ENCODE peak calls at places on chromosomes 11 and 22, in seven cellular contexts. Z is right lobe of liver, J is GM10248, T is fibroblast of mammary gland, Y is progenitor cell of endocrine pancreas, B is GM12865, V is GM23338. W is an unnamed sample.
A peak's percentile ranks its signal among the peaks of the same experiment; 100 is the strongest.

GRCh38 chr11:69531071-69531716 is 49.7 kb downstream of the LINC01488 start:
- DNase-seq in Z (no peak), J (no peak), T (no peak), Y (no peak), B (no peak), V (no peak), W (no peak)

GRCh38 chr22:40177738-40178416 is at the start of gene TNRC6B:
- DNase-seq in Z (no peak), J (peak; percentile 81), T (peak; percentile 98), Y (peak; percentile 43), B (peak; percentile 97), V (peak; percentile 98), W (peak; percentile 31)

GRCh38 chr11:74756571-74756970 is 7.9 kb downstream of the RNF169 start:
- DNase-seq in Z (no peak), J (no peak), T (no peak), Y (no peak), B (no peak), V (no peak), W (no peak)

GRCh38 chr22:25673721-25674120 is 68.3 kb upstream of the MYO18B start:
- DNase-seq in Z (no peak), J (no peak), T (no peak), Y (no peak), B (no peak), V (no peak), W (no peak)

GRCh38 chr22:20868225-20868944 is 9.6 kb downstream of the SNAP29 start:
- DNase-seq in Z (no peak), J (no peak), T (no peak), Y (no peak), B (no peak), V (no peak), W (peak; percentile 46)

GRCh38 chr11:46508360-46508759 is 85.5 kb downstream of the AMBRA1 start:
- DNase-seq in Z (no peak), J (no peak), T (no peak), Y (no peak), B (no peak), V (no peak), W (no peak)

GRCh38 chr11:44029507-44029845 is 18.3 kb upstream of the ACCSL start:
- DNase-seq in Z (no peak), J (no peak), T (no peak), Y (no peak), B (no peak), V (no peak), W (no peak)

GRCh38 chr22:30486661-30487115 is 14.9 kb upstream of the SEC14L3 start:
- DNase-seq in Z (peak; percentile 37), J (no peak), T (no peak), Y (no peak), B (no peak), V (no peak), W (no peak)

GRCh38 chr11:102241026-102241425 is 76.3 kb upstream of the BIRC3 start:
- DNase-seq in Z (no peak), J (no peak), T (peak; percentile 64), Y (no peak), B (peak; percentile 16), V (no peak), W (no peak)

GRCh38 chr11:23406131-23406819 is 546.0 kb upstream of the CCDC179 start:
- DNase-seq in Z (peak; percentile 47), J (no peak), T (no peak), Y (no peak), B (no peak), V (peak; percentile 38), W (no peak)

GRCh38 chr11:113261709-113262475 is 52.5 kb upstream of the TTC12 start:
- DNase-seq in Z (no peak), J (no peak), T (no peak), Y (no peak), B (no peak), V (no peak), W (no peak)

GRCh38 chr11:22555901-22556300 is 69.7 kb downstream of the FANCF start:
- DNase-seq in Z (no peak), J (no peak), T (no peak), Y (no peak), B (no peak), V (no peak), W (no peak)

GRCh38 chr11:77088236-77089003 is 14.2 kb upstream of the OMP start:
- DNase-seq in Z (peak; percentile 35), J (no peak), T (no peak), Y (no peak), B (no peak), V (no peak), W (peak; percentile 7)

GRCh38 chr22:50530857-50531545 is 1.2 kb upstream of the TYMP start:
- DNase-seq in Z (peak; percentile 97), J (peak; percentile 77), T (peak; percentile 86), Y (no peak), B (peak; percentile 96), V (peak; percentile 91), W (peak; percentile 74)

GRCh38 chr11:67322049-67322448 is 18.7 kb downstream of the SSH3 start:
- DNase-seq in Z (no peak), J (no peak), T (no peak), Y (no peak), B (no peak), V (no peak), W (no peak)

GRCh38 chr22:32920032-32920628 is 118.6 kb downstream of the TIMP3 start:
- DNase-seq in Z (no peak), J (no peak), T (peak; percentile 67), Y (no peak), B (no peak), V (no peak), W (no peak)

GRCh38 chr22:37533995-37534394 is 14.8 kb upstream of the CARD10 start:
- DNase-seq in Z (no peak), J (no peak), T (peak; percentile 87), Y (no peak), B (peak; percentile 48), V (no peak), W (no peak)

GRCh38 chr11:13897606-13898276 is 64.8 kb upstream of the SPON1 start:
- DNase-seq in Z (no peak), J (no peak), T (no peak), Y (no peak), B (no peak), V (no peak), W (no peak)

GRCh38 chr11:13896990-13897353 is 65.6 kb upstream of the SPON1 start:
- DNase-seq in Z (no peak), J (no peak), T (no peak), Y (no peak), B (no peak), V (no peak), W (no peak)

GRCh38 chr11:13891911-13892310 is 70.6 kb upstream of the SPON1 start:
- DNase-seq in Z (no peak), J (no peak), T (no peak), Y (no peak), B (no peak), V (no peak), W (no peak)

DNA sequence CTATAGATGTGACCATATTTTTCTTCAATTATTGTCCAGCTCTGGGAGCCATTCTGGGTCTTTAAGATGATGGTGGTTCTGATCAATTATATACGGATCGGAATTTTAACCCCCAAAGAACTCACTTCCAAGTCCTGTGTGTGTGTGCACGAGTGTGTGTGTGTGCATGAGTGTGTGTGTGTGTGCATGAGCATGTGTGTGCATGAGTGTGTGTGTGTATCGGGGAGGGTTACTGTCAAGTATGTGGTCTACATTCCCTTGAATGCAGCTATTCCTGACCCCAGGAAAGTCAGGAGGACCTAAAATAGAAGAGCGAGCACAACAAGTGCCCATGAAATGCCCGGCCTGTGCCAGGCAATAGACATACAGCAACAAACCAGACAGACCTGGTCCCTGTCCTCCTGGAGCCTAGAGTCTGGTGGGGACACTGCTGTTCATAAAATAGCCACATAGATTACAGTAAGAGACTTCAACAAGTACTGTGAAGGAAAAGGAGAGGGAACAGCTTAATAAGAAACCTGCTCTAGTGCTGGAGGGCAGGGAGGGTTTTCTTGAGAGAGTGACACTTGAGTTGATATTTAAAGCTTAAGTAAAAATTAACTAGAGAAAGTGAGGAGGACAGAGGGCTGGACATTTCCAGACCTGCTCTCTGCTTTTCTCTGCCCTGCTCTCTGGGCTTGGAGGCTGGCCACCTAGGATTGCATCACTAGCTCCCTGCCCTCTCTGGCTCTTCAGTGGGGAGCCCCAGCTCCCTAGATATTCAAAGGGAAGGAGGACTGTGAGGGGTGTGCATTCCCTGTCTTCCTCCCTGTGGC is 66.1 kb upstream of the SPON1 start:
- DNase-seq in Z (peak; percentile 73), J (no peak), T (no peak), Y (no peak), B (no peak), V (no peak), W (no peak)
- TF ChIP-seq CTCF in Z (no peak), J (no peak), T (no peak), Y (no peak), B (no peak), V (no peak), W (no peak)

DNA sequence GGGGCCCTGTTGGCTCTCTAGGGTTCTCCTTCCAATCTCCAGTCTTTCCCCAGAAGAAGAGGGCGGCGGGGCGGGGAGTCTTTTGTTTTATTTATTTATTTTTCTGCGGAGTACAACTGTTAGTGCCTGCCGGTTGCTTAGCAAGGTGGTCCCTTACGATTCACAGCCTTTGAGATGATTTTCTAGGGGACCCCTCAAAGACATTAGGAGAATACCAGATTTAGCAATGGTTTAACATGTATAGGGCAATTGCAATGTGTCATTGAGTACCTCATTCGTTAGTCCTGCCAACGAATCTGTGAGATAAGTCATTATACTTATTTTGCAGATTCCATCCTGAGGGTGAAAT is 307 bp upstream of the MRPL16 start:
- DNase-seq in Z (no peak), J (no peak), T (no peak), Y (no peak), B (no peak), V (no peak), W (no peak)
- TF ChIP-seq CTCF in Z (no peak), J (no peak), T (no peak), Y (no peak), B (no peak), V (no peak), W (no peak)

DNA sequence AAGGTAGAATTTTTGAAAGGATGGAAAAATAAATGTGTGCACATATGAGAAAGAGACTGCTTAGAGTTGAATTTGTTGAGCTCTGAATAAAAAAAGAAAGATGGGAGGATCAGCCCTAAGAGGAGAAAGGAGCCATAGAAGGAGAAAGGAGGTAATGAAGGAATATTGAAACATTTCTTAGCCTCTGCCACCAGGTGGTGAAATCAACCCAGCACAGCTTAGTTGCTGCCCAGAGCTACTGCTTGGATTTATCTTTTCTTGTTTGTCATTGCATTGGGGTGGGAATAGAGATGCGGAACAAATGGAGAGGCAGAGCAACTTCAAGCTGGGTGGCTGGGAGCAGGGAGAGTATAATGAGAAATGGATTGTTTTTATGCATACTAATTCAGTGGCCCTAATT is 80.4 kb downstream of the SERGEF start:
- DNase-seq in Z (no peak), J (no peak), T (no peak), Y (no peak), B (no peak), V (peak; percentile 70), W (no peak)
- TF ChIP-seq CTCF in Z (no peak), J (no peak), T (peak; percentile 22), Y (no peak), B (peak; percentile 3), V (peak; percentile 56), W (peak; percentile 18)

DNA sequence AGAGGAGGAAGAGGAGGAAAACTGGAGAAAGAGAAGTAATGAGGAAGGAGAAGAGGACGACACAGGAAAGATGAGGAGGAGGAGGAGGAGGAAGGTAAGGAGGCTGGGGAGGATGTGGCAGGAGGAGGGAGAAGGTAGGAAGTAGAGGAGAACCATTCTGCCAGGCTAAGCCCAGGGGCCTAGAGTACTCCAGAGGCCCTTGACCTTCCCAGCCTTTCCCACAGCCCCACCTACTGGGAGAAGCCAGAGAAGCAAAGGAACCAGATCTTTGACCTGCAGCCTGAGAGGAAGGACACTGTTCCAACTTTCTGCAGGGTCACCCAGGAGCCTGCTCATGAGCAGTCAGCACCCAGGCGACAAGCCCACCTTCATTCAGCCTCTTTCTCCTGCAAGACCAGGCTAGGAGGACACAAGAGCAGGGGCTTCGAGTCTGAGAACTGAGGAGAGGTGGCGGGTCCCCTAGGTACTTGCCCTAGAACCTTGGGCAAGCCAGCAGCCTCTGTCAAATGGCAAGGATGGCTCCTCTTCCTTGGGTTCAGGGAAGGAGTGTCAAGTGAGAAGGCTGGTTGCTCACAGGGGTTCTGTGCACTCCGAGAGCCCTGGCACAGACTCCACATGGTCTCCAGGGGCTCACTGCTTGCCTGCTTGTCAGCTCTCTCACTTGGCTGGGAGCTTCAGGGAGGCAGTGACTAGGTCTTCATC is 27.9 kb upstream of the OAF start:
- DNase-seq in Z (peak; percentile 78), J (no peak), T (peak; percentile 72), Y (peak; percentile 23), B (no peak), V (peak; percentile 74), W (peak; percentile 63)
- TF ChIP-seq CTCF in Z (peak; percentile 51), J (peak; percentile 38), T (peak; percentile 62), Y (peak; percentile 58), B (no peak), V (peak; percentile 54), W (peak; percentile 24)